ENCODE peak calls at places on chromosomes 7 and 10, in five cellular contexts. One of them, this sample, is unnamed.

GRCh38 chr10:110446954-110447608 is 50.6 kb upstream of the DUSP5 start:
- DNase-seq in nephron progenitor cell: no peak
- DNase-seq in PC-3: peak
- DNase-seq in esophagus squamous epithelium: no peak
- DNase-seq in psoas muscle: peak
- DNase-seq in this sample: no peak

GRCh38 chr7:102424129-102424551 is 9.2 kb upstream of the ORAI2 start:
- DNase-seq in nephron progenitor cell: peak
- DNase-seq in PC-3: no peak
- DNase-seq in esophagus squamous epithelium: no peak
- DNase-seq in psoas muscle: no peak
- DNase-seq in this sample: no peak

GRCh38 chr10:71288461-71288860 is 30.6 kb upstream of the SLC29A3 start:
- DNase-seq in nephron progenitor cell: no peak
- DNase-seq in PC-3: no peak
- DNase-seq in esophagus squamous epithelium: no peak
- DNase-seq in psoas muscle: peak
- DNase-seq in this sample: no peak

GRCh38 chr10:3774018-3774813 is 10.8 kb downstream of the KLF6 start:
- DNase-seq in nephron progenitor cell: no peak
- DNase-seq in PC-3: no peak
- DNase-seq in esophagus squamous epithelium: no peak
- DNase-seq in psoas muscle: peak
- DNase-seq in this sample: no peak

GRCh38 chr10:98463976-98464754 is 17.4 kb upstream of the HPS1 start:
- DNase-seq in nephron progenitor cell: no peak
- DNase-seq in PC-3: no peak
- DNase-seq in esophagus squamous epithelium: no peak
- DNase-seq in psoas muscle: no peak
- DNase-seq in this sample: no peak

GRCh38 chr7:36732806-36733205 is 8.5 kb upstream of the AOAH start:
- DNase-seq in nephron progenitor cell: no peak
- DNase-seq in PC-3: no peak
- DNase-seq in esophagus squamous epithelium: no peak
- DNase-seq in psoas muscle: no peak
- DNase-seq in this sample: no peak

GRCh38 chr10:26682926-26683325 is 14.6 kb upstream of the PDSS1 start:
- DNase-seq in nephron progenitor cell: no peak
- DNase-seq in PC-3: no peak
- DNase-seq in esophagus squamous epithelium: no peak
- DNase-seq in psoas muscle: no peak
- DNase-seq in this sample: no peak

GRCh38 chr10:89241491-89242339 is 9.9 kb downstream of the LIPA start:
- DNase-seq in nephron progenitor cell: no peak
- DNase-seq in PC-3: no peak
- DNase-seq in esophagus squamous epithelium: no peak
- DNase-seq in psoas muscle: no peak
- DNase-seq in this sample: no peak

GRCh38 chr10:25174461-25175230 is at the start of gene GPR158:
- DNase-seq in nephron progenitor cell: peak
- DNase-seq in PC-3: peak
- DNase-seq in esophagus squamous epithelium: no peak
- DNase-seq in psoas muscle: peak
- DNase-seq in this sample: peak

GRCh38 chr10:122308487-122309141 is 37.5 kb downstream of the BTBD16 start:
- DNase-seq in nephron progenitor cell: no peak
- DNase-seq in PC-3: no peak
- DNase-seq in esophagus squamous epithelium: no peak
- DNase-seq in psoas muscle: no peak
- DNase-seq in this sample: no peak

GRCh38 chr7:1228535-1229333 is 3.9 kb upstream of the UNCX start:
- DNase-seq in nephron progenitor cell: no peak
- DNase-seq in PC-3: no peak
- DNase-seq in esophagus squamous epithelium: no peak
- DNase-seq in psoas muscle: no peak
- DNase-seq in this sample: no peak

DNA sequence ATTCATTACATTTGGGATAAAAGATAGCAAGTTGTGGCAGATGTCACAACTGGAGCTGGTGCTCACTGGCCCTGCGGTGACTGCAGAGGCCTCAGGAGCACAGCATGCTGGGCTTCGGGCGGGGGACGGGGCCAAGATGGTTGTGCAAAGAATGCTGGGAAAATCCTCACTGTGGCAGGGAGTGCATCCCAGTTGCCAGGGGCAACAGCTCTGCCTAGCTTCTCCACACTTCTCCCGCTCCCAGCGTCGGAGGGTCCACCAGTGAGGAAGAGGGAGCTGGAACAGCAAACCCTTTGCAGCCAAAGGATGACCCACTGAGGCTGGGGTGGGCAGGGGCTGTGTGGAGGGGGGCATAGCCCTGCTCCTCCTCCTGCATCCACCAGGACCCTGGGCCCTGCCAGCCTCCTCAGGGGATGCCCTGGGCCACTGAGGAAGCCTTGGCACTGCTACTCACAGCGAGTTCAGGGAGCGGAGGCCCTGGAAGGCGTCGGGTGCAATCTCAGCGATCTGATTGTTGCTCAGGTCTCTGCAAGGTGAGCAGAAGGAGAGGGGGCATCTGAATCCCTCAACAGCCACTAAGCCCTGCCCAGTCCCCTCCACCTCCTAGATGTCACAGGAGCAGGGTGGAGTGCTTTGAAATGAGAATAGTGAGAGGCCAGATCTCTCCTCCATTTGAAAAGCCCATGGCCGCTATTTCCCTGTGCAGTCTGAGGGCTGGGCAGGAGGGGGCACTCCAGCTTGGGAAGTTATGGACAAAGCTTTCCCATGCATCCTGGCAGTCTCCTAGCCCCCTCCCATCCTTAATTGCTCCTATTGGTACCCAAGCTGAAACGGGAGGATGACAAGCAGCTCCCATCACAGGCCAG is 126.5 kb downstream of the SLIT1 start:
- DNase-seq in nephron progenitor cell: no peak
- DNase-seq in PC-3: no peak
- DNase-seq in esophagus squamous epithelium: no peak
- DNase-seq in psoas muscle: no peak
- DNase-seq in this sample: no peak
- TF ChIP-seq CTCF in nephron progenitor cell: no peak
- TF ChIP-seq CTCF in PC-3: peak
- TF ChIP-seq CTCF in esophagus squamous epithelium: no peak
- TF ChIP-seq CTCF in psoas muscle: no peak
- TF ChIP-seq CTCF in this sample: peak

DNA sequence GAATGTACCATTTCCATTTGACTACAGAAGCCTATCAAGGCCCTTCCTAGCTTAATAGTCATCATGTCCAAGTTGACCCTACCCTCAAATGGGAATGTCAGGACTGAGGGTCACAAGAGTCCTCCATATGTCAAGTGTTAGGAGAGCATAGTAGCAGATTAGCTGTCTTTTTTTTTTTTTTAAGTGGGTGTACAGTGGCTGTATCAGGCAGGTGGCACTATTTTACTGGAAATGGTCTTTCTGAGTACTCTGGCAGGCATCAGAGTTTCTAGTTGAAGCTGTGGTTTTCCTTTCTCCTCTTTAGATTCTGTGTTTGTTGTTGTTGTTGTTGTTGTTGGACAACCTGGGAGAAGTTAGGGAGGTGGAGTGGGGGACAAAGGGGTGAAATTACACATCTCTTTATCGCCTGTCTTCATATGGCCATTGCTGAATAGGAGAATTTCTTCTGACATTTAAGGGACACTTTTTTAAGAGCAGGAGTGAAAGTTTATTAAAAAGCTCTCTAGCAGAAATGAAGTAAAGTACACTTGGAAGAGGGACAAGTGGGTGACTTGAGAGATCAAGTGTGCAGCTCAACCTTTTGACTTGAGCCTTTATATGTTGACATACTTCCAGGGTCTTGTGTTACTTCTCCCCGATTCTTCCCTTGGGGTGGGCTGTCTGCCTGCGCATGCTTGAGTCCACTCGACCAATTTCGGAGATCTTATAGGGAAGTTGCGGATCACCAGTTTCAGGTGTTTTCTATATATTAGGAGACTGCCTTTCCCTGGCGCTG is 104.1 kb upstream of the FOXP2 start:
- DNase-seq in nephron progenitor cell: no peak
- DNase-seq in PC-3: no peak
- DNase-seq in esophagus squamous epithelium: no peak
- DNase-seq in psoas muscle: no peak
- DNase-seq in this sample: no peak
- TF ChIP-seq CTCF in nephron progenitor cell: no peak
- TF ChIP-seq CTCF in PC-3: no peak
- TF ChIP-seq CTCF in esophagus squamous epithelium: no peak
- TF ChIP-seq CTCF in psoas muscle: peak
- TF ChIP-seq CTCF in this sample: peak

DNA sequence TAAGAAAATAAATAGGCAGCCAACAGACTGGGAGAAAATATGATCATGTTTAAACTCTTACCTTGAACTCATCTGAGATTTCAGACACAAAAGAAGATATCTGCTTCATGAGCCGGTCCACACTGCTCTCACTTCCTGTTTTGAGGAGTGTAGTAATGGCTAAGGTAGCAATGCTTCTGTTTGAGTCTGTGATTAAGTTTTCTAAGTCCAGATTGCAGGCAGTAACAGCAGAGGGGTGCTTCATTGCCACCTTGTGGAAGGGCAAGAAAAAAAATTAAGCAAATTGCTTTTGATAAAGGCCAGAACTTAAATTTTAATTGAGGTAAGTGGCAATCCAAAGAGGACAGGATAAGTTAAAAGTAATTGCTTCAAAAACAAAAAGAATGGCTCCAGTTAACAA is 69.1 kb downstream of the MEST start:
- DNase-seq in nephron progenitor cell: no peak
- DNase-seq in PC-3: peak
- DNase-seq in esophagus squamous epithelium: no peak
- DNase-seq in psoas muscle: no peak
- DNase-seq in this sample: no peak
- TF ChIP-seq CTCF in nephron progenitor cell: no peak
- TF ChIP-seq CTCF in PC-3: peak
- TF ChIP-seq CTCF in esophagus squamous epithelium: peak
- TF ChIP-seq CTCF in psoas muscle: peak
- TF ChIP-seq CTCF in this sample: peak

GRCh38 chr7:85125679-85126078 is 61.2 kb downstream of the SEMA3D start:
- DNase-seq in nephron progenitor cell: peak
- DNase-seq in PC-3: no peak
- DNase-seq in esophagus squamous epithelium: no peak
- DNase-seq in psoas muscle: no peak
- DNase-seq in this sample: no peak
- TF ChIP-seq CTCF in nephron progenitor cell: no peak
- TF ChIP-seq CTCF in PC-3: no peak
- TF ChIP-seq CTCF in esophagus squamous epithelium: no peak
- TF ChIP-seq CTCF in psoas muscle: no peak
- TF ChIP-seq CTCF in this sample: no peak

GRCh38 chr10:55500931-55501559 is 700.0 kb upstream of the PCDH15 start:
- DNase-seq in nephron progenitor cell: peak
- DNase-seq in PC-3: peak
- DNase-seq in esophagus squamous epithelium: no peak
- DNase-seq in psoas muscle: no peak
- DNase-seq in this sample: peak
- TF ChIP-seq CTCF in nephron progenitor cell: peak
- TF ChIP-seq CTCF in PC-3: peak
- TF ChIP-seq CTCF in esophagus squamous epithelium: peak
- TF ChIP-seq CTCF in psoas muscle: peak
- TF ChIP-seq CTCF in this sample: peak

GRCh38 chr7:100546868-100547800 is 8.1 kb downstream of the AGFG2 start:
- DNase-seq in nephron progenitor cell: no peak
- DNase-seq in PC-3: no peak
- DNase-seq in esophagus squamous epithelium: no peak
- DNase-seq in psoas muscle: no peak
- DNase-seq in this sample: no peak

GRCh38 chr7:100544949-100545635 is 6.1 kb downstream of the AGFG2 start:
- DNase-seq in nephron progenitor cell: no peak
- DNase-seq in PC-3: peak
- DNase-seq in esophagus squamous epithelium: no peak
- DNase-seq in psoas muscle: no peak
- DNase-seq in this sample: no peak

GRCh38 chr7:100546129-100546867 is 7.3 kb downstream of the AGFG2 start:
- DNase-seq in nephron progenitor cell: no peak
- DNase-seq in PC-3: peak
- DNase-seq in esophagus squamous epithelium: no peak
- DNase-seq in psoas muscle: no peak
- DNase-seq in this sample: no peak

GRCh38 chr7:100544386-100544785 is 5.4 kb downstream of the AGFG2 start:
- DNase-seq in nephron progenitor cell: no peak
- DNase-seq in PC-3: no peak
- DNase-seq in esophagus squamous epithelium: no peak
- DNase-seq in psoas muscle: no peak
- DNase-seq in this sample: no peak

DNA sequence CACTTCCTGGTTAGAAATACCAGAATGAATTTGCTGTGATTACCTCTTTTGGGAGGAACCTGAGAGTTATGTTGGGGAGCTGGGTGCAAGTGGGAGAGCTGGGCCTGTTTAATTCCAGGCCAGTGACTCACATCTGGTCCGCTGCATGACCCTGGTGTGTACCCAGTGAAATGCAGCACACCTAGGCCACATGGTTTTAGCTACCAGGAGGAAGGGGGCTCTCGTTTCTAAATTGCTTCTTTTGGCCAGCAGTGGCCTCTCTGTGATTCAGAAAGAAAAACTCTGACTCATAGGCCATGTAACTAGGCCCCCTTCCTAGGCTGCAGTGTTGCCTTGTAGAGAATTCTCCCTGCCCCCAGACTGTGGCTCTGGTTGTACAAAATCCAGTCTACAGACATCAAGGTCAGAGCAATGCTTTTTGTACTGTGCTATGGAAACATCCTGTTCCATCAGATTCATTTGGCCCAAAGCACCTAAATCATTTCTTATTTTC is 6.7 kb downstream of the AGFG2 start:
- DNase-seq in nephron progenitor cell: no peak
- DNase-seq in PC-3: peak
- DNase-seq in esophagus squamous epithelium: no peak
- DNase-seq in psoas muscle: no peak
- DNase-seq in this sample: peak
- TF ChIP-seq CTCF in nephron progenitor cell: no peak
- TF ChIP-seq CTCF in PC-3: peak
- TF ChIP-seq CTCF in esophagus squamous epithelium: no peak
- TF ChIP-seq CTCF in psoas muscle: no peak
- TF ChIP-seq CTCF in this sample: no peak

This sample was measured in retinal pigment epithelial cell.